ENCODE peak calls at places on chromosomes 6 and 20, in ten cellular contexts. E is activated CD4-positive, alpha-beta T cell treated with anti-CD3 and anti-CD28 coated beads, Interleukin-2, amount 10 ng/mL, durations not matched to agents 7 days and 5 days; O is ACHN; I is epithelial cell of prostate; T is endodermal cell; Y is NCI-H460; F is T-helper 2 cell; N is NCI-H2081; M is NCI-H524; R is fibroblast of pulmonary artery. P is an unnamed sample.

GRCh38 chr6:12718025-12718424 is 1.5 kb downstream of the PHACTR1 start:
- DNase-seq in E (no peak), O (peak), I (no peak), T (no peak), Y (no peak), F (no peak), N (peak), M (no peak), R (peak), P (no peak)

GRCh38 chr20:12113468-12114371 is 196.0 kb downstream of the BTBD3 start:
- DNase-seq in E (no peak), O (no peak), I (no peak), T (no peak), Y (no peak), F (no peak), N (peak), M (no peak), R (peak), P (no peak)

GRCh38 chr6:18022398-18023231 is 35.2 kb upstream of the KIF13A start:
- DNase-seq in E (no peak), O (peak), I (no peak), T (peak), Y (no peak), F (no peak), N (peak), M (no peak), R (peak), P (no peak)

GRCh38 chr6:24922174-24922573 is 13.6 kb downstream of the RIPOR2 start:
- DNase-seq in E (no peak), O (no peak), I (no peak), T (no peak), Y (no peak), F (no peak), N (no peak), M (no peak), R (no peak), P (no peak)

GRCh38 chr20:51132286-51132810 is 109.4 kb upstream of the KCNG1 start:
- DNase-seq in E (no peak), O (no peak), I (no peak), T (peak), Y (no peak), F (no peak), N (no peak), M (peak), R (peak), P (no peak)

GRCh38 chr6:29797966-29798365 is 29.7 kb upstream of the HLA-G start:
- DNase-seq in E (no peak), O (no peak), I (no peak), T (no peak), Y (no peak), F (no peak), N (no peak), M (no peak), R (no peak), P (no peak)

GRCh38 chr6:64955435-64955848 is 751.6 kb downstream of the EYS start:
- DNase-seq in E (no peak), O (no peak), I (no peak), T (no peak), Y (no peak), F (no peak), N (no peak), M (no peak), R (no peak), P (no peak)

GRCh38 chr6:11315743-11316437 is 83.4 kb upstream of the NEDD9 start:
- DNase-seq in E (no peak), O (no peak), I (peak), T (no peak), Y (peak), F (no peak), N (no peak), M (no peak), R (peak), P (no peak)

GRCh38 chr6:7237653-7238190 is 75.3 kb downstream of the SSR1 start:
- DNase-seq in E (no peak), O (no peak), I (no peak), T (peak), Y (no peak), F (no peak), N (no peak), M (no peak), R (no peak), P (no peak)

GRCh38 chr20:7818477-7818876 is 121.8 kb downstream of the HAO1 start:
- DNase-seq in E (no peak), O (no peak), I (no peak), T (no peak), Y (no peak), F (no peak), N (no peak), M (no peak), R (no peak), P (no peak)

GRCh38 chr6:3786131-3786530 is 34.6 kb upstream of the PXDC1 start:
- DNase-seq in E (no peak), O (no peak), I (no peak), T (no peak), Y (no peak), F (no peak), N (no peak), M (no peak), R (no peak), P (no peak)

GRCh38 chr20:21901470-21902275 is 196.2 kb downstream of the PAX1 start:
- DNase-seq in E (no peak), O (no peak), I (no peak), T (no peak), Y (peak), F (no peak), N (peak), M (no peak), R (no peak), P (no peak)

GRCh38 chr6:109081516-109081915 is 13.1 kb downstream of the SESN1 start:
- DNase-seq in E (no peak), O (no peak), I (no peak), T (no peak), Y (no peak), F (no peak), N (peak), M (no peak), R (no peak), P (no peak)

P was measured in effector CD8-positive, alpha-beta T cell.